ENCODE peak calls at places on chromosomes 11 and 22, in nine cellular contexts. One of them, this sample, is unnamed. For H3K4me1, the result is how much of the 10 kb centered on the place peaks cover.

GRCh38 chr11:94424662-94425061 is 23.4 kb upstream of the GPR83 start:
- DNase-seq in right lobe of liver: no peak
- DNase-seq in naive thymus-derived CD4-positive, alpha-beta T cell: no peak
- DNase-seq in right atrium auricular region: no peak
- DNase-seq in mammary epithelial cell: no peak
- DNase-seq in ovary: no peak
- DNase-seq in GM12878: no peak
- DNase-seq in PC-3: peak
- DNase-seq in MM.1S: no peak
- DNase-seq in this sample: no peak

GRCh38 chr11:76805206-76805913 is 22.2 kb downstream of the TSKU start:
- DNase-seq in right lobe of liver: no peak
- DNase-seq in ovary: no peak
- DNase-seq in mammary epithelial cell: peak
- DNase-seq in MM.1S: no peak
- DNase-seq in naive thymus-derived CD4-positive, alpha-beta T cell: peak
- DNase-seq in GM12878: no peak
- DNase-seq in right atrium auricular region: peak
- DNase-seq in PC-3: no peak
- DNase-seq in this sample: peak

GRCh38 chr22:18048441-18048898 is 24.1 kb upstream of the MICAL3 start:
- DNase-seq in GM12878: no peak
- DNase-seq in right lobe of liver: no peak
- DNase-seq in right atrium auricular region: no peak
- DNase-seq in mammary epithelial cell: no peak
- DNase-seq in naive thymus-derived CD4-positive, alpha-beta T cell: no peak
- DNase-seq in ovary: no peak
- DNase-seq in PC-3: no peak
- DNase-seq in MM.1S: no peak
- DNase-seq in this sample: no peak

GRCh38 chr11:71491531-71492329 is 35.3 kb upstream of the KRTAP5-7 start:
- DNase-seq in MM.1S: no peak
- DNase-seq in GM12878: no peak
- DNase-seq in mammary epithelial cell: no peak
- DNase-seq in ovary: no peak
- DNase-seq in naive thymus-derived CD4-positive, alpha-beta T cell: no peak
- DNase-seq in right atrium auricular region: peak
- DNase-seq in PC-3: no peak
- DNase-seq in right lobe of liver: peak
- DNase-seq in this sample: no peak

GRCh38 chr22:16824718-16825687 is at the start of gene XKR3:
- DNase-seq in right lobe of liver: no peak
- DNase-seq in ovary: no peak
- DNase-seq in naive thymus-derived CD4-positive, alpha-beta T cell: no peak
- DNase-seq in MM.1S: peak
- DNase-seq in right atrium auricular region: no peak
- DNase-seq in mammary epithelial cell: no peak
- DNase-seq in PC-3: peak
- DNase-seq in GM12878: peak
- DNase-seq in this sample: no peak

GRCh38 chr11:8086001-8086479 is 5.0 kb downstream of the TUB start:
- DNase-seq in MM.1S: no peak
- DNase-seq in right atrium auricular region: no peak
- DNase-seq in mammary epithelial cell: no peak
- DNase-seq in PC-3: no peak
- DNase-seq in GM12878: no peak
- DNase-seq in right lobe of liver: no peak
- DNase-seq in ovary: no peak
- DNase-seq in naive thymus-derived CD4-positive, alpha-beta T cell: no peak
- DNase-seq in this sample: no peak

GRCh38 chr11:123231263-123231662 is 36.2 kb upstream of the CLMP start:
- DNase-seq in ovary: no peak
- DNase-seq in PC-3: no peak
- DNase-seq in mammary epithelial cell: no peak
- DNase-seq in GM12878: no peak
- DNase-seq in right lobe of liver: no peak
- DNase-seq in MM.1S: no peak
- DNase-seq in naive thymus-derived CD4-positive, alpha-beta T cell: no peak
- DNase-seq in right atrium auricular region: no peak
- DNase-seq in this sample: no peak

GRCh38 chr22:23207786-23208325 is 27.5 kb downstream of the BCR start:
- DNase-seq in right lobe of liver: no peak
- DNase-seq in PC-3: no peak
- DNase-seq in right atrium auricular region: no peak
- DNase-seq in naive thymus-derived CD4-positive, alpha-beta T cell: no peak
- DNase-seq in mammary epithelial cell: no peak
- DNase-seq in GM12878: no peak
- DNase-seq in ovary: no peak
- DNase-seq in MM.1S: no peak
- DNase-seq in this sample: no peak

GRCh38 chr22:24486501-24486921 is 8.6 kb upstream of the UPB1 start:
- DNase-seq in right atrium auricular region: no peak
- DNase-seq in right lobe of liver: no peak
- DNase-seq in ovary: no peak
- DNase-seq in GM12878: no peak
- DNase-seq in PC-3: peak
- DNase-seq in naive thymus-derived CD4-positive, alpha-beta T cell: no peak
- DNase-seq in MM.1S: no peak
- DNase-seq in mammary epithelial cell: peak
- DNase-seq in this sample: no peak

GRCh38 chr11:102120006-102120405 is 9.8 kb downstream of the YAP1 start:
- DNase-seq in PC-3: peak
- DNase-seq in ovary: no peak
- DNase-seq in naive thymus-derived CD4-positive, alpha-beta T cell: no peak
- DNase-seq in MM.1S: no peak
- DNase-seq in right atrium auricular region: no peak
- DNase-seq in right lobe of liver: no peak
- DNase-seq in GM12878: no peak
- DNase-seq in mammary epithelial cell: peak
- DNase-seq in this sample: no peak

GRCh38 chr22:19847345-19847632 is 7.4 kb downstream of the GNB1L start:
- DNase-seq in ovary: no peak
- DNase-seq in PC-3: no peak
- DNase-seq in GM12878: no peak
- DNase-seq in right lobe of liver: peak
- DNase-seq in right atrium auricular region: no peak
- DNase-seq in mammary epithelial cell: no peak
- DNase-seq in naive thymus-derived CD4-positive, alpha-beta T cell: no peak
- DNase-seq in MM.1S: no peak
- DNase-seq in this sample: no peak

GRCh38 chr11:117222991-117223740 is 8.7 kb downstream of the PCSK7 start:
- DNase-seq in mammary epithelial cell: no peak
- DNase-seq in right lobe of liver: no peak
- DNase-seq in PC-3: no peak
- DNase-seq in right atrium auricular region: no peak
- DNase-seq in MM.1S: no peak
- DNase-seq in ovary: peak
- DNase-seq in naive thymus-derived CD4-positive, alpha-beta T cell: no peak
- DNase-seq in GM12878: no peak
- DNase-seq in this sample: peak

GRCh38 chr11:61082161-61082870 is 20.0 kb upstream of the CD5 start:
- DNase-seq in PC-3: no peak
- DNase-seq in GM12878: no peak
- DNase-seq in right atrium auricular region: no peak
- DNase-seq in ovary: no peak
- DNase-seq in MM.1S: no peak
- DNase-seq in right lobe of liver: no peak
- DNase-seq in mammary epithelial cell: no peak
- DNase-seq in naive thymus-derived CD4-positive, alpha-beta T cell: no peak
- DNase-seq in this sample: no peak

GRCh38 chr22:36548606-36549005 is 19.6 kb upstream of the EIF3D start:
- DNase-seq in PC-3: no peak
- DNase-seq in MM.1S: no peak
- DNase-seq in right lobe of liver: peak
- DNase-seq in ovary: no peak
- DNase-seq in mammary epithelial cell: no peak
- DNase-seq in naive thymus-derived CD4-positive, alpha-beta T cell: no peak
- DNase-seq in right atrium auricular region: no peak
- DNase-seq in GM12878: no peak
- DNase-seq in this sample: no peak

GRCh38 chr11:63556404-63556803 is 6.8 kb downstream of the PLAAT2 start:
- DNase-seq in MM.1S: no peak
- DNase-seq in mammary epithelial cell: no peak
- DNase-seq in GM12878: no peak
- DNase-seq in ovary: no peak
- DNase-seq in naive thymus-derived CD4-positive, alpha-beta T cell: no peak
- DNase-seq in right lobe of liver: no peak
- DNase-seq in right atrium auricular region: peak
- DNase-seq in PC-3: no peak
- DNase-seq in this sample: no peak

GRCh38 chr11:69640995-69641581 is at the start of gene CCND1:
- DNase-seq in right atrium auricular region: peak
- DNase-seq in mammary epithelial cell: peak
- DNase-seq in MM.1S: peak
- DNase-seq in naive thymus-derived CD4-positive, alpha-beta T cell: peak
- DNase-seq in GM12878: no peak
- DNase-seq in right lobe of liver: peak
- DNase-seq in ovary: no peak
- DNase-seq in PC-3: peak
- DNase-seq in this sample: peak

GRCh38 chr22:28951530-28951929 is 68.2 kb downstream of the ZNRF3 start:
- DNase-seq in naive thymus-derived CD4-positive, alpha-beta T cell: no peak
- DNase-seq in ovary: no peak
- DNase-seq in mammary epithelial cell: no peak
- DNase-seq in right lobe of liver: no peak
- DNase-seq in PC-3: no peak
- DNase-seq in right atrium auricular region: no peak
- DNase-seq in MM.1S: no peak
- DNase-seq in GM12878: no peak
- DNase-seq in this sample: no peak
- H3K27ac ChIP-seq in naive thymus-derived CD4-positive, alpha-beta T cell: no peak
- H3K27ac ChIP-seq in ovary: no peak
- H3K27ac ChIP-seq in mammary epithelial cell: no peak
- H3K27ac ChIP-seq in right lobe of liver: no peak
- H3K27ac ChIP-seq in PC-3: no peak
- H3K27ac ChIP-seq in right atrium auricular region: no peak
- H3K27ac ChIP-seq in MM.1S: no peak
- H3K27ac ChIP-seq in GM12878: no peak
- H3K27ac ChIP-seq in this sample: no peak

DNA sequence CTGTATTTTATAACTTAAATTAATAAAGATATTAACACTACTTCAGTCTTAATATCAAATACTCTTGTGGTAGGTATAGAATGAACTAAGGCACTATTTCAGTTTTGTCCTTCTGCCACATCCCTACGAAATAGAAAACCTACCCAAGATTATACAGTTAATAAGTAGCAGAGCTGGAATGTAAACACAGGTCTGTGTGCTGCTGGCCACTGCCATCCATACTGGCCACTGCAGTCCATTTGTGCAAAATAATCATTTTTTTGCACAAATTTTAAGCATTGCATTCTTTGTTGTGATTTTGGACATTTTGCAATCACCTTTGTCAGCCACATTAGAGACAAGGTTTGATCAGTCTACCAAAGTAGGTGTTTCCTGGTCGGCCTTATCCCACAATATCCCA is 91.9 kb downstream of the ME3 start:
- DNase-seq in mammary epithelial cell: no peak
- DNase-seq in naive thymus-derived CD4-positive, alpha-beta T cell: no peak
- DNase-seq in right atrium auricular region: no peak
- DNase-seq in MM.1S: no peak
- DNase-seq in GM12878: no peak
- DNase-seq in right lobe of liver: no peak
- DNase-seq in PC-3: no peak
- DNase-seq in ovary: no peak
- DNase-seq in this sample: no peak
- H3K4me1 ChIP-seq in mammary epithelial cell: under half
- H3K4me1 ChIP-seq in naive thymus-derived CD4-positive, alpha-beta T cell: under half
- H3K4me1 ChIP-seq in right atrium auricular region: under half
- H3K4me1 ChIP-seq in MM.1S: under half
- H3K4me1 ChIP-seq in GM12878: under half
- H3K4me1 ChIP-seq in right lobe of liver: under half
- H3K4me1 ChIP-seq in PC-3: under half
- H3K4me1 ChIP-seq in ovary: under half
- H3K4me1 ChIP-seq in this sample: under half

DNA sequence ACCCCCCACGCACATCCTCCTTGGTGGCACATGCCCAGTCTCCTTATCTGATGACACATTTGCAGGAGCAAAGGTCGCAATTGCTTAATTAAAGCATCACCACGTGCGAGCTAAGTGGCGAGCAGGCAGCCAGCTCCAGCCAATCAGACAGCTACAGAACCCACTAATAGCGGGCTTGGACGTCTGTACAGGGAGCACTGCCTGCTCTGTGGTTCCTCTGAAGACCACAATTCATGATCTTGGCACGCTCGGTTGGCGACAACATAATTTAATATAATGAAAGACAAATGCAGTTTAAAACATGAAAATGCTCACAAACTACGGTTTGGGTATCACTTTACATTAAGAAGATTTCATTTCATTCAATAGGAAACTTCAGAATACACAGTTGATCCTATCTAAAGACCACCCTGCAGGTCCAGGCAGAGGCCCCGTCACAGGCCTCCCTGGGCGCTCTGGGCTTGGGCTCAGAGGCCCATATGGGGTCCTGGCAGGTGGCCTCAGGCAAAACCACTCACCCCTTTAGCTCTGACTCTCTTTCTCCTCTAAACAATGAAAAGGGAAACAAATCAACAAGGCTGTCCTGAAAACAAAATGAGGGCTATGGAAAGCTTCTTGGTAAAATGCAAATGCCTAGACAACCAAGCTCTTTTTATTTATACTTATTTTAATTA is 10.4 kb downstream of the PACSIN2 start:
- DNase-seq in right atrium auricular region: no peak
- DNase-seq in GM12878: no peak
- DNase-seq in right lobe of liver: no peak
- DNase-seq in mammary epithelial cell: no peak
- DNase-seq in PC-3: no peak
- DNase-seq in MM.1S: no peak
- DNase-seq in ovary: no peak
- DNase-seq in naive thymus-derived CD4-positive, alpha-beta T cell: no peak
- DNase-seq in this sample: no peak
- H3K27ac ChIP-seq in right atrium auricular region: no peak
- H3K27ac ChIP-seq in GM12878: peak
- H3K27ac ChIP-seq in right lobe of liver: no peak
- H3K27ac ChIP-seq in mammary epithelial cell: no peak
- H3K27ac ChIP-seq in PC-3: peak
- H3K27ac ChIP-seq in MM.1S: no peak
- H3K27ac ChIP-seq in ovary: peak
- H3K27ac ChIP-seq in naive thymus-derived CD4-positive, alpha-beta T cell: no peak
- H3K27ac ChIP-seq in this sample: no peak

GRCh38 chr11:22343411-22344032 is 5.3 kb downstream of the SLC17A6 start:
- DNase-seq in MM.1S: no peak
- DNase-seq in naive thymus-derived CD4-positive, alpha-beta T cell: no peak
- DNase-seq in right lobe of liver: peak
- DNase-seq in right atrium auricular region: no peak
- DNase-seq in GM12878: no peak
- DNase-seq in ovary: no peak
- DNase-seq in mammary epithelial cell: no peak
- DNase-seq in PC-3: no peak
- DNase-seq in this sample: no peak

GRCh38 chr11:22347857-22348496 is 9.8 kb downstream of the SLC17A6 start:
- DNase-seq in naive thymus-derived CD4-positive, alpha-beta T cell: no peak
- DNase-seq in PC-3: no peak
- DNase-seq in right atrium auricular region: no peak
- DNase-seq in GM12878: no peak
- DNase-seq in mammary epithelial cell: no peak
- DNase-seq in right lobe of liver: no peak
- DNase-seq in MM.1S: no peak
- DNase-seq in ovary: no peak
- DNase-seq in this sample: no peak

GRCh38 chr11:22346283-22346682 is 8.1 kb downstream of the SLC17A6 start:
- DNase-seq in right atrium auricular region: no peak
- DNase-seq in GM12878: no peak
- DNase-seq in right lobe of liver: no peak
- DNase-seq in naive thymus-derived CD4-positive, alpha-beta T cell: no peak
- DNase-seq in PC-3: no peak
- DNase-seq in MM.1S: no peak
- DNase-seq in mammary epithelial cell: no peak
- DNase-seq in ovary: no peak
- DNase-seq in this sample: no peak

GRCh38 chr11:22349446-22349845 is 11.3 kb downstream of the SLC17A6 start:
- DNase-seq in mammary epithelial cell: no peak
- DNase-seq in GM12878: no peak
- DNase-seq in naive thymus-derived CD4-positive, alpha-beta T cell: no peak
- DNase-seq in MM.1S: no peak
- DNase-seq in PC-3: no peak
- DNase-seq in right atrium auricular region: no peak
- DNase-seq in ovary: no peak
- DNase-seq in right lobe of liver: no peak
- DNase-seq in this sample: no peak
- H3K4me1 ChIP-seq in mammary epithelial cell: under half
- H3K4me1 ChIP-seq in GM12878: under half
- H3K4me1 ChIP-seq in naive thymus-derived CD4-positive, alpha-beta T cell: under half
- H3K4me1 ChIP-seq in MM.1S: under half
- H3K4me1 ChIP-seq in PC-3: under half
- H3K4me1 ChIP-seq in right atrium auricular region: under half
- H3K4me1 ChIP-seq in ovary: under half
- H3K4me1 ChIP-seq in right lobe of liver: under half
- H3K4me1 ChIP-seq in this sample: under half

This sample was measured in breast epithelium.